ENCODE peak calls at places on chromosomes 4 and X, in four cellular contexts. V is Right ventricle myocardium superior; G is fibroblast of mammary gland; I is activated T-helper 1 cell treated with anti-CD3 and anti-CD28 coated beads, Interleukin-2, amount 50 U/mL, for 16 hours. H is an unnamed sample.

GRCh38 chrX:15973299-15973698 is 118.7 kb upstream of the AP1S2 start:
- DNase-seq in V (no peak), G (peak), I (no peak), H (peak)

GRCh38 chr4:95507147-95507546 is 41.6 kb downstream of the UNC5C start:
- DNase-seq in V (no peak), G (no peak), I (no peak), H (no peak)

GRCh38 chr4:108885211-108885610 is 122.4 kb upstream of the ETNPPL start:
- DNase-seq in V (no peak), G (no peak), I (no peak), H (no peak)

GRCh38 chrX:131677655-131678628 is 134.1 kb downstream of the OR13H1 start:
- DNase-seq in V (no peak), G (peak), I (no peak), H (peak)

GRCh38 chr4:6909970-6910339 is 329 bp downstream of the TBC1D14 start:
- DNase-seq in V (peak), G (no peak), I (no peak), H (no peak)

GRCh38 chr4:90007494-90008167 is 113.0 kb downstream of the MMRN1 start:
- DNase-seq in V (no peak), G (no peak), I (no peak), H (no peak)

GRCh38 chr4:87848622-87849351 is 16.0 kb downstream of the MEPE start:
- DNase-seq in V (no peak), G (peak), I (no peak), H (no peak)

GRCh38 chrX:153886915-153887314 is 942 bp upstream of the L1CAM start:
- DNase-seq in V (no peak), G (no peak), I (no peak), H (no peak)

GRCh38 chr4:76956961-76957738 is 7.6 kb downstream of the SEPTIN11 start:
- DNase-seq in V (peak), G (peak), I (no peak), H (no peak)

GRCh38 chr4:151605215-151605614 is 155.6 kb downstream of the GATB start:
- DNase-seq in V (no peak), G (no peak), I (no peak), H (no peak)

GRCh38 chr4:74733760-74734159 is 60.6 kb downstream of the BTC start:
- DNase-seq in V (no peak), G (no peak), I (no peak), H (no peak)